ENCODE peak calls at places on chromosome 18, in nine cellular contexts. J is ureter; D is NB4; M is RPMI7951; L is Ammon's horn; K is naive thymus-derived CD4-positive, alpha-beta T cell; H is caudate nucleus; B is GM13976; E is GM23248. Y is an unnamed sample.

GRCh38 chr18:12391487-12392136 is 14.6 kb upstream of the AFG3L2 start:
- DNase-seq in J (peak; percentile 62), D (peak; percentile 74), M (peak; percentile 54), L (peak; percentile 87), K (peak; percentile 58), H (peak; percentile 16), B (peak; percentile 74), E (peak; percentile 90), Y (peak; percentile 82)

GRCh38 chr18:75121266-75121665 is 87.7 kb downstream of the PTGR3 start:
- DNase-seq in J (no peak), D (no peak), M (peak; percentile 6), L (no peak), K (no peak), H (no peak), B (no peak), E (no peak), Y (no peak)

GRCh38 chr18:12455511-12455910 is 47.8 kb downstream of the PRELID3A start:
- DNase-seq in J (no peak), D (no peak), M (no peak), L (peak; percentile 98), K (no peak), H (peak; percentile 87), B (no peak), E (peak; percentile 6), Y (no peak)

GRCh38 chr18:63730788-63731187 is 28.0 kb downstream of the SERPINB11 start:
- DNase-seq in J (no peak), D (no peak), M (peak; percentile 71), L (no peak), K (no peak), H (no peak), B (no peak), E (no peak), Y (no peak)

GRCh38 chr18:56139792-56140254 is 498.6 kb downstream of the TXNL1 start:
- DNase-seq in J (no peak), D (no peak), M (peak; percentile 37), L (peak; percentile 75), K (no peak), H (peak; percentile 23), B (no peak), E (peak; percentile 77), Y (no peak)

GRCh38 chr18:48828713-48829442 is 121.9 kb downstream of the SMAD7 start:
- DNase-seq in J (peak; percentile 54), D (no peak), M (no peak), L (no peak), K (no peak), H (no peak), B (no peak), E (no peak), Y (peak; percentile 91)

GRCh38 chr18:25230658-25231326 is 121.2 kb downstream of the ZNF521 start:
- DNase-seq in J (peak; percentile 76), D (no peak), M (peak; percentile 68), L (peak; percentile 94), K (no peak), H (peak; percentile 65), B (no peak), E (peak; percentile 95), Y (peak; percentile 70)

GRCh38 chr18:11672846-11673454 is 16.1 kb upstream of the GNAL start:
- DNase-seq in J (no peak), D (no peak), M (no peak), L (no peak), K (no peak), H (no peak), B (no peak), E (no peak), Y (no peak)

GRCh38 chr18:26403451-26403850 is 144.9 kb downstream of the KCTD1 start:
- DNase-seq in J (no peak), D (no peak), M (no peak), L (no peak), K (no peak), H (no peak), B (no peak), E (no peak), Y (no peak)

GRCh38 chr18:22542400-22542835 is 124.7 kb upstream of the CTAGE1 start:
- DNase-seq in J (no peak), D (no peak), M (peak; percentile 85), L (no peak), K (no peak), H (no peak), B (no peak), E (peak; percentile 79), Y (no peak)

GRCh38 chr18:69636529-69637301 is 236.0 kb downstream of the DOK6 start:
- DNase-seq in J (no peak), D (peak; percentile 5), M (no peak), L (no peak), K (peak; percentile 38), H (no peak), B (peak; percentile 8), E (no peak), Y (peak; percentile 35)

GRCh38 chr18:46408334-46408987 is 248.6 kb downstream of the LOXHD1 start:
- DNase-seq in J (no peak), D (peak; percentile 37), M (peak; percentile 26), L (no peak), K (no peak), H (no peak), B (no peak), E (no peak), Y (no peak)

GRCh38 chr18:22223263-22223960 is 54.0 kb downstream of the GATA6 start:
- DNase-seq in J (peak; percentile 63), D (peak; percentile 57), M (peak; percentile 90), L (no peak), K (no peak), H (no peak), B (no peak), E (peak; percentile 99), Y (peak; percentile 37)

GRCh38 chr18:55509631-55510372 is 78.2 kb downstream of the TCF4 start:
- DNase-seq in J (no peak), D (no peak), M (peak; percentile 89), L (no peak), K (no peak), H (no peak), B (peak; percentile 37), E (peak; percentile 88), Y (no peak)

GRCh38 chr18:36176177-36176584 is 11.1 kb upstream of the MOCOS start:
- DNase-seq in J (no peak), D (no peak), M (peak; percentile 88), L (no peak), K (no peak), H (no peak), B (no peak), E (no peak), Y (no peak)

GRCh38 chr18:57352761-57353136 is 392 bp downstream of the ST8SIA3 start:
- DNase-seq in J (no peak), D (no peak), M (no peak), L (no peak), K (no peak), H (no peak), B (no peak), E (no peak), Y (no peak)

GRCh38 chr18:59623456-59624383 is 73.5 kb downstream of the CCBE1 start:
- DNase-seq in J (no peak), D (no peak), M (peak; percentile 46), L (no peak), K (no peak), H (no peak), B (no peak), E (peak; percentile 75), Y (peak; percentile 98)

Y was measured in NCI-H69.